ENCODE peak calls at places on chromosomes 16 and 17, in nine cellular contexts. J is fibroblast of lung, Q is colonic mucosa, U is lung, W is psoas muscle, P is A549, D is choroid plexus epithelial cell, A is breast epithelium, X is MM.1S. I is an unnamed sample.

GRCh38 chr17:14354807-14355206 is 53.9 kb downstream of the HS3ST3B1 start:
- DNase-seq in Q (no peak), J (no peak), P (no peak), W (no peak), X (no peak), U (no peak), D (no peak), A (no peak), I (no peak)

GRCh38 chr17:77455111-77455877 is 314.5 kb downstream of the SEC14L1 start:
- DNase-seq in X (no peak), Q (no peak), U (no peak), D (peak; percentile 92), A (peak; percentile 86), W (no peak), P (no peak), J (peak; percentile 99), I (peak; percentile 95)

GRCh38 chr17:44318077-44318892 is 6.3 kb downstream of the SLC25A39 start:
- DNase-seq in X (no peak), W (no peak), U (no peak), D (no peak), P (no peak), Q (no peak), A (no peak), J (no peak), I (no peak)

GRCh38 chr17:63785556-63785955 is 11.6 kb downstream of the DDX42 start:
- DNase-seq in U (no peak), W (no peak), J (peak; percentile 76), X (no peak), D (peak; percentile 76), A (no peak), P (no peak), Q (no peak), I (peak; percentile 56)

GRCh38 chr17:61412860-61413653 is 13.4 kb downstream of the TBX2 start:
- DNase-seq in X (no peak), D (no peak), J (no peak), U (peak; percentile 30), P (peak; percentile 8), W (peak; percentile 50), A (peak; percentile 18), Q (peak; percentile 16), I (no peak)

GRCh38 chr17:55168970-55169687 is 95.6 kb upstream of the HLF start:
- DNase-seq in D (no peak), P (no peak), A (no peak), X (peak; percentile 70), U (no peak), J (no peak), Q (no peak), W (no peak), I (no peak)

GRCh38 chr17:59190806-59191205 is 19.0 kb upstream of the SMG8 start:
- DNase-seq in D (no peak), X (no peak), Q (no peak), U (no peak), P (no peak), W (no peak), A (no peak), J (no peak), I (no peak)

GRCh38 chr16:22868859-22869258 is 54.9 kb downstream of the HS3ST2 start:
- DNase-seq in D (no peak), Q (no peak), U (no peak), A (no peak), P (no peak), J (no peak), X (no peak), W (no peak), I (no peak)

GRCh38 chr16:27633721-27634120 is 83.8 kb downstream of the KATNIP start:
- DNase-seq in A (no peak), W (no peak), J (no peak), D (no peak), Q (no peak), P (no peak), U (no peak), X (no peak), I (no peak)

GRCh38 chr17:37430051-37430591 is 23.4 kb downstream of the TADA2A start:
- DNase-seq in Q (no peak), D (peak; percentile 50), J (peak; percentile 69), W (no peak), A (no peak), P (no peak), U (no peak), X (no peak), I (peak; percentile 83)

GRCh38 chr17:5272313-5272712 is 9.8 kb upstream of the RABEP1 start:
- DNase-seq in U (no peak), X (no peak), Q (no peak), J (peak; percentile 17), W (no peak), A (no peak), D (no peak), P (no peak), I (peak; percentile 28)

GRCh38 chr17:69047368-69048263 is 13.1 kb downstream of the ABCA9 start:
- DNase-seq in U (peak; percentile 35), A (no peak), Q (peak; percentile 71), X (no peak), J (peak; percentile 91), P (peak; percentile 25), D (peak; percentile 93), W (peak; percentile 70), I (peak; percentile 85)

GRCh38 chr17:45307290-45308015 is 9.4 kb downstream of the MAP3K14 start:
- DNase-seq in U (no peak), D (peak; percentile 95), Q (no peak), P (peak; percentile 69), A (no peak), W (no peak), J (peak; percentile 89), X (no peak), I (peak; percentile 95)

GRCh38 chr16:4323845-4324478 is 8.1 kb downstream of the GLIS2 start:
- DNase-seq in P (peak; percentile 64), D (peak; percentile 65), X (no peak), U (no peak), A (no peak), Q (peak; percentile 51), J (peak; percentile 42), W (peak; percentile 80), I (peak; percentile 59)

GRCh38 chr17:36463916-36464764 is 22.3 kb upstream of the ZNHIT3 start:
- DNase-seq in W (peak; percentile 72), J (peak; percentile 75), X (peak; percentile 74), P (peak; percentile 76), A (no peak), Q (peak; percentile 58), U (peak; percentile 41), D (peak; percentile 74), I (peak; percentile 75)

DNA sequence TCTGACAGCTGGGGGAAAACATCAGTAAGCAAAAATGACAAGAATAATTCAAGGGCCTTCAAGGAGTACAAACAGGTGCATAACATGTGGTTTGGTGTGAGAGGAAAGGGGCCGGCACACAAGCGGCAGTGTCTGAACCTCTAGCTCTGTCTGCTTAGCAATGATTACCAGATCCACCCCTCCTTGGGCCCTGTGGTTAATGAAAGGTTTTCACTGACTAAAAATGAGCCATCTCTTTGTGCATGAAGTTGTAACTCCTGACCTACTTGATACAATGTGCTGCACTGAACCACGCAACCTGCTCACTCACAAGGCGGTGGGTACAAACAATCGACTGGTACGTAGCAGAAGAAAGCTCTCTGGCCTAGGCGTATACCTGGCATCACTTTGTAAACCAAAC is 15.1 kb downstream of the FAM117A start:
- DNase-seq in J (no peak), A (no peak), D (no peak), X (peak; percentile 93), Q (no peak), P (no peak), U (no peak), W (no peak), I (no peak)
- H3K4me3 ChIP-seq in J (no peak overlapping the region), A (no peak overlapping the region), D (no peak overlapping the region), X (no peak overlapping the region), Q (no peak overlapping the region), P (no peak overlapping the region), U (no peak overlapping the region), W (no peak overlapping the region), I (no peak overlapping the region)

GRCh38 chr16:23895052-23895451 is 59.3 kb downstream of the PRKCB start:
- DNase-seq in Q (no peak), P (no peak), U (no peak), J (no peak), W (no peak), D (no peak), X (no peak), A (no peak), I (no peak)

GRCh38 chr16:23893976-23894375 is 58.2 kb downstream of the PRKCB start:
- DNase-seq in D (no peak), Q (no peak), W (no peak), U (no peak), A (no peak), J (no peak), X (no peak), P (no peak), I (no peak)

DNA sequence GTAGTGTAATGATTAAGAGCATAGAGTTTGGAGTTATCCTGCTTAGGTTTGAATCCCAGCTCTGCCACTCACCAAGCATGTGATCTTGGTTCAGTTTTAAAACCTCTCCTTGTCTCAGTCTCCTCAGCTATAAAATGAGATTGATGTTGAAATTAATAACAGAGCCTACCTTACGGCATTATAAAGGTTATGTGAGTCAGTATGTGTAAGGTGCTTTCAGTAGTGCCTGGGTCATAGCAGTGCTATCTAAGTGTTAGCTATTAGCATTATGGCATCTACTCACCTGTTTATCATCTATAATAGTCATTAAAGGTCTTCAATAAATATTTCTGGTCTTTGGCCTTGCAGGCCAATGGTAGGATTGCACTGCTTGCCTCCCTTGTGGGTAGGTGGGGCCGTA is 53.4 kb downstream of the PRKCB start:
- DNase-seq in P (no peak), W (no peak), A (no peak), D (no peak), J (no peak), U (no peak), Q (no peak), X (no peak), I (no peak)
- TF ChIP-seq CTCF in P (no peak), W (no peak), A (no peak), D (no peak), J (no peak), U (no peak), Q (no peak), X (no peak), I (no peak)

DNA sequence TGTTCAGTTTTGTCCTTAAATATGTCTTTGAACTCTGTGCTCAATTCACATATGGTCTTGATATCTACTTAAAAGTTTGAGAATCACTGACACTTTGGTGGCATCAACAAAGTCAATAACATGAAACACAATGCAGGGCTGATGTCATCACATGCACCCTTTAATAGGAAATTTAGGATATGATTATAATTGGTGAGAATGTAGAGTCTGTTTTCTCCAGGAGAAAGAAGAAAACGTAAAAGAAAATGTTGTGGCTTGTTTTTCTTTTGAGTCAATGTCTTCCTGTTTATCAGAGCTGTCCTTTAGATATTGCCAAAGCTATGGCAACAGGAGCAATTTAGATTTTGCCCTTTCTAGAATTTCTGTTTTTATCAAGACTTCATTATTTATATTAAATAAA is 396.9 kb downstream of the CDH13 start:
- DNase-seq in D (peak; percentile 5), J (no peak), W (no peak), A (no peak), Q (no peak), U (no peak), X (no peak), P (no peak), I (no peak)
- H3K4me3 ChIP-seq in D (no peak overlapping the region), J (no peak overlapping the region), W (no peak overlapping the region), A (no peak overlapping the region), Q (no peak overlapping the region), U (no peak overlapping the region), X (no peak overlapping the region), P (no peak overlapping the region), I (no peak overlapping the region)

DNA sequence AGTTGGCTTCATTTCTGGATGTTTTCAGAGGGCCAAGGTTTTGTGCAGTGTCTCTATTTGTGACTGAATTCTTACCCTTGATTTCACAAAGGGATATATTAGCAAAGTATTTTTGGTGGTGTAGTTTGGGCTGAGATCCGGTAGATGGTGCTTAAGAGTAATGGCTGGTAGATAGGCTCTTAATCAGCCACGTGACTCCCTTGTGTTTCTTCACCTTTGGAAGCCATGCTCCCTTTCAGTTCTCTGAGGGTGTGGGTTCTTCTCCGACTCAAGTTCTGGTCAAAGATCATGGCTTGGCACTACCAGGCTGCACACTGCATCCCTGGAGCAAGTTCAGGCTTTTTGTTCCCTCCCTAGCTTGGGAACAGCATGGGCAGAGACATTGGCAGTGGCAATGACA is 887.3 kb downstream of the CDH8 start:
- DNase-seq in P (peak; percentile 7), A (no peak), J (no peak), X (peak; percentile 54), Q (no peak), W (no peak), D (no peak), U (no peak), I (no peak)
- TF ChIP-seq CTCF in P (no peak), A (no peak), J (no peak), X (peak; percentile 59), Q (no peak), W (no peak), D (no peak), U (no peak), I (no peak)